ENCODE peak calls at places on chromosomes 6 and 20, in seven cellular contexts. L is IMR-90; R is heart left ventricle; P is effector memory CD4-positive, alpha-beta T cell; V is ovary; G is heart right ventricle; N is right lobe of liver. M is an unnamed sample.

GRCh38 chr6:78476561-78476960 is 390.8 kb upstream of the IRAK1BP1 start:
- DNase-seq in G (no peak), N (no peak), L (no peak), V (no peak), P (no peak), R (no peak), M (no peak)

GRCh38 chr20:20593447-20594170 is 118.8 kb downstream of the RALGAPA2 start:
- DNase-seq in P (no peak), L (peak; percentile 65), N (no peak), V (peak; percentile 31), G (no peak), R (no peak), M (no peak)

GRCh38 chr6:1311400-1312192 is at the start of gene FOXQ1:
- DNase-seq in V (no peak), G (no peak), N (peak; percentile 88), R (no peak), L (peak; percentile 40), P (no peak), M (no peak)

GRCh38 chr6:44268095-44268628 is 2.1 kb upstream of the TMEM151B start:
- DNase-seq in L (peak; percentile 46), P (peak; percentile 39), V (no peak), R (no peak), G (no peak), N (peak; percentile 63), M (no peak)

GRCh38 chr6:31094389-31094881 is 17.9 kb downstream of the C6orf15 start:
- DNase-seq in R (no peak), G (no peak), L (no peak), P (no peak), V (no peak), N (no peak), M (no peak)

GRCh38 chr20:11895832-11896484 is 21.7 kb upstream of the BTBD3 start:
- DNase-seq in G (no peak), V (no peak), P (no peak), R (no peak), L (peak; percentile 45), N (no peak), M (no peak)

GRCh38 chr20:24411452-24412216 is 57.8 kb upstream of the SYNDIG1 start:
- DNase-seq in P (no peak), N (no peak), G (no peak), R (no peak), V (no peak), L (no peak), M (no peak)

GRCh38 chr6:162637317-162637716 is 90.2 kb downstream of the PRKN start:
- DNase-seq in L (no peak), N (no peak), P (no peak), V (no peak), G (no peak), R (no peak), M (no peak)

GRCh38 chr6:159062564-159062945 is 17.8 kb upstream of the TAGAP start:
- DNase-seq in V (no peak), R (no peak), L (no peak), N (no peak), G (no peak), P (peak; percentile 18), M (no peak)

GRCh38 chr6:110017946-110018345 is 39.8 kb downstream of the GPR6 start:
- DNase-seq in L (no peak), G (no peak), N (no peak), V (no peak), P (no peak), R (no peak), M (no peak)

GRCh38 chr6:15501806-15502450 is 160.9 kb downstream of the DTNBP1 start:
- DNase-seq in R (peak; percentile 33), L (peak; percentile 81), P (no peak), G (peak; percentile 56), V (peak; percentile 81), N (no peak), M (peak; percentile 78)

GRCh38 chr20:58994390-58995159 is 12.5 kb downstream of the CTSZ start:
- DNase-seq in G (no peak), R (no peak), L (no peak), N (peak; percentile 43), P (no peak), V (no peak), M (peak; percentile 71)

GRCh38 chr6:131519670-131520436 is 53.2 kb upstream of the ARG1 start:
- DNase-seq in P (no peak), V (no peak), L (peak; percentile 45), R (no peak), N (no peak), G (no peak), M (no peak)

GRCh38 chr20:25466846-25467245 is 59.4 kb downstream of the GINS1 start:
- DNase-seq in N (no peak), P (no peak), G (no peak), R (no peak), L (no peak), V (no peak), M (peak; percentile 61)

GRCh38 chr6:160273196-160273595 is 14.6 kb upstream of the SLC22A2 start:
- DNase-seq in N (no peak), R (no peak), V (no peak), G (no peak), P (no peak), L (no peak), M (no peak)

GRCh38 chr20:51667002-51667408 is 101.2 kb downstream of the ATP9A start:
- DNase-seq in V (no peak), R (no peak), P (no peak), L (no peak), G (no peak), N (no peak), M (no peak)
- H3K27me3 ChIP-seq in V (no peaks in the 10 kb centered on the region), R (no peaks in the 10 kb centered on the region), P (peaks cover 4% of the 10 kb centered on the region), L (no peaks in the 10 kb centered on the region), G (no peaks in the 10 kb centered on the region), N (no peaks in the 10 kb centered on the region), M (no peaks in the 10 kb centered on the region)

DNA sequence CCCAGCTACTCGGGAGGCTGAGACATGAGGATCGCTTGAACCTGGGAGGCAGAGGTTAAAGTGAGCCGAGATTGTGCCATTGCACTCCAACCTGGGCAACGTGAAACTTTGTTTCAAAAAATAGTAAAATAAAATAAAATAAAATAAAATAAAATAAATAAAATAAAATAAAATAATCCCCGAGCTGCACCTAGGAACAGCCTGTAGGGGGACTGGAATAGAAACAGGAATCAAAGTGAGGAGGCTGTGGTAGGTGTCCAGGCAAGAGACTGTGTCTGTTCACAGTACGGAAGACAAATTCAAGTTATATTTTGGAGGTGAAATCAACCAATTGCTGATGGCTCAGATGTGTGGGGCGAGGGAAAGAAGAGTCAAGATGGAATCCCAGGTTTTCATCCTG is 86.2 kb downstream of the KCNB1 start:
- DNase-seq in L (no peak), V (no peak), G (no peak), P (no peak), R (no peak), N (no peak), M (no peak)
- H3K4me1 ChIP-seq in L (peaks cover 3% of the 10 kb centered on the region), V (peaks cover 3% of the 10 kb centered on the region), G (peaks cover 15% of the 10 kb centered on the region), P (no peaks in the 10 kb centered on the region), R (peaks cover 31% of the 10 kb centered on the region), N (no peaks in the 10 kb centered on the region), M (no peaks in the 10 kb centered on the region)

DNA sequence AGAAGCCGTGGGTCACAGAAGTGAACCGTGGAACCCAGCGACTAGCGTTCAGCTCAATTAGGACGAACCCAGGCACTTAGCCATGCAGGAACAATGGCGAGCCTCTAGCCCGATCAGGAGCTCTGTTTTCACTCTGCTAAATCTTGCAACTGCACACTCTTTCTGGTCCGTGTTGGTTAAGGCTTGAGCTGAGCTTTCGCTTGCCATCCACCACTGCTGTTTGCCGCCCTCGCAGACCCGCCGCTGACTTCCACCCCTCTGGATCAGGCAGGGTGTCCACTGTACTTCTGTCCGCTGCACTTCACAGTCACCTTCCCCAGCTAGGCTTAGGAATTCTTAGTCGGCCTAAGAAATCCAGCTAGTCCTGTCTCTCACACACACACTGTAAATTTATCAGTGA is 25.7 kb upstream of the SLC32A1 start:
- DNase-seq in N (no peak), L (no peak), R (no peak), P (no peak), V (no peak), G (no peak), M (no peak)
- H3K27me3 ChIP-seq in N (no peaks in the 10 kb centered on the region), L (peaks cover 5% of the 10 kb centered on the region), R (peaks cover 35% of the 10 kb centered on the region), P (peaks cover 8% of the 10 kb centered on the region), V (no peaks in the 10 kb centered on the region), G (peaks cover 37% of the 10 kb centered on the region), M (no peaks in the 10 kb centered on the region)

GRCh38 chr20:31666258-31667042 is 28.7 kb downstream of the COX4I2 start:
- DNase-seq in N (peak; percentile 73), P (peak; percentile 36), L (no peak), G (no peak), V (no peak), R (peak; percentile 57), M (no peak)
- H3K4me1 ChIP-seq in N (peaks cover 66% of the 10 kb centered on the region), P (no peaks in the 10 kb centered on the region), L (peaks cover 32% of the 10 kb centered on the region), G (peaks cover 82% of the 10 kb centered on the region), V (peaks cover 20% of the 10 kb centered on the region), R (peaks cover 80% of the 10 kb centered on the region), M (peaks cover 3% of the 10 kb centered on the region)

GRCh38 chr20:57294558-57294957 is 28.1 kb upstream of the BMP7 start:
- DNase-seq in N (no peak), L (no peak), V (no peak), P (no peak), G (no peak), R (no peak), M (no peak)
- H3K27me3 ChIP-seq in N (no peaks in the 10 kb centered on the region), L (peaks cover 7% of the 10 kb centered on the region), V (no peaks in the 10 kb centered on the region), P (no peaks in the 10 kb centered on the region), G (peaks cover 16% of the 10 kb centered on the region), R (peaks cover 26% of the 10 kb centered on the region), M (no peaks in the 10 kb centered on the region)

DNA sequence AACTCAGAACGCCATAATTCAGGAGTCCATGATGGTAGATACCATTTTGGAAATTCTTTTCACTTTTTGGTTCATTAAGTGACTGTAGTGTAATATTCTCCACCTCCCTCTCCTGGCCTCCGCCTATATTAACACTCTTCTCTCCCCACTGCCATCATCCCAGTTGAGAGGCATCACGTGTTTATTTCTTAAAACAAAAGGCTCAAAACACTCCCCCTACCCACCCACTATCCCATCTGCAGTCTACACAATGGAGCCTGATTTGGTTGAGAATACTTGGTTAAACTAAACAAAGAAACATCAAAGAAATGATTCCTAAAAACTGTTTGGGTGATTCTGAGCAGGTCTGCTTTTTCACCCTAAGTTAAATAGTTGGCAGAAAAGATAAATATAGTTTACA is 5.8 kb downstream of the TFAP2B start:
- DNase-seq in N (no peak), V (no peak), L (no peak), G (no peak), P (no peak), R (no peak), M (no peak)
- H3K4me1 ChIP-seq in N (peaks cover 4% of the 10 kb centered on the region), V (peaks cover 2% of the 10 kb centered on the region), L (no peaks in the 10 kb centered on the region), G (peaks cover 3% of the 10 kb centered on the region), P (no peaks in the 10 kb centered on the region), R (peaks cover 9% of the 10 kb centered on the region), M (no peaks in the 10 kb centered on the region)

GRCh38 chr6:68635706-68636513 is 828 bp downstream of the ADGRB3 start:
- DNase-seq in V (no peak), N (no peak), L (no peak), G (peak; percentile 14), P (no peak), R (peak; percentile 21), M (peak; percentile 41)
- H3K27me3 ChIP-seq in V (no peaks in the 10 kb centered on the region), N (no peaks in the 10 kb centered on the region), L (peaks cover 5% of the 10 kb centered on the region), G (peaks cover 67% of the 10 kb centered on the region), P (no peaks in the 10 kb centered on the region), R (peaks cover 18% of the 10 kb centered on the region), M (no peaks in the 10 kb centered on the region)